ENCODE peak calls at places on chromosomes 12 and 14, in eight cellular contexts. One of them, this sample, is unnamed.

GRCh38 chr14:70802379-70802778 is 6.9 kb downstream of the MAP3K9 start:
- DNase-seq in cardiac fibroblast: no peak
- DNase-seq in foreskin keratinocyte: no peak
- DNase-seq in GM13976: no peak
- DNase-seq in GM04503: no peak
- DNase-seq in CD8-positive, alpha-beta T cell: no peak
- DNase-seq in MCF 10A: no peak
- DNase-seq in GM19239: no peak
- DNase-seq in this sample: no peak

GRCh38 chr12:700061-700460 is 36.8 kb upstream of the NINJ2 start:
- DNase-seq in foreskin keratinocyte: no peak
- DNase-seq in GM04503: no peak
- DNase-seq in MCF 10A: no peak
- DNase-seq in CD8-positive, alpha-beta T cell: no peak
- DNase-seq in GM19239: no peak
- DNase-seq in cardiac fibroblast: no peak
- DNase-seq in GM13976: no peak
- DNase-seq in this sample: no peak

GRCh38 chr14:63852271-63852816 is 460 bp upstream of the SYNE2 start:
- DNase-seq in CD8-positive, alpha-beta T cell: no peak
- DNase-seq in MCF 10A: no peak
- DNase-seq in foreskin keratinocyte: no peak
- DNase-seq in GM19239: no peak
- DNase-seq in cardiac fibroblast: peak
- DNase-seq in GM13976: no peak
- DNase-seq in GM04503: no peak
- DNase-seq in this sample: no peak

GRCh38 chr12:93443576-93443975 is 1.8 kb upstream of the UBE2N start:
- DNase-seq in GM13976: no peak
- DNase-seq in CD8-positive, alpha-beta T cell: no peak
- DNase-seq in foreskin keratinocyte: no peak
- DNase-seq in GM04503: no peak
- DNase-seq in cardiac fibroblast: no peak
- DNase-seq in MCF 10A: no peak
- DNase-seq in GM19239: no peak
- DNase-seq in this sample: no peak

GRCh38 chr12:12376636-12377448 is 20.0 kb downstream of the BORCS5 start:
- DNase-seq in GM13976: peak
- DNase-seq in GM19239: peak
- DNase-seq in GM04503: peak
- DNase-seq in CD8-positive, alpha-beta T cell: peak
- DNase-seq in foreskin keratinocyte: no peak
- DNase-seq in cardiac fibroblast: peak
- DNase-seq in MCF 10A: peak
- DNase-seq in this sample: no peak

GRCh38 chr12:24561882-24562760 is 386.8 kb downstream of the BCAT1 start:
- DNase-seq in GM13976: peak
- DNase-seq in GM19239: peak
- DNase-seq in foreskin keratinocyte: peak
- DNase-seq in MCF 10A: peak
- DNase-seq in GM04503: no peak
- DNase-seq in CD8-positive, alpha-beta T cell: no peak
- DNase-seq in cardiac fibroblast: peak
- DNase-seq in this sample: peak

GRCh38 chr12:114164354-114164753 is 198.2 kb upstream of the RBM19 start:
- DNase-seq in CD8-positive, alpha-beta T cell: no peak
- DNase-seq in GM04503: no peak
- DNase-seq in cardiac fibroblast: no peak
- DNase-seq in GM13976: no peak
- DNase-seq in foreskin keratinocyte: no peak
- DNase-seq in GM19239: no peak
- DNase-seq in MCF 10A: no peak
- DNase-seq in this sample: no peak

GRCh38 chr14:104677506-104678332 is 11.7 kb upstream of the INF2 start:
- DNase-seq in MCF 10A: peak
- DNase-seq in GM19239: peak
- DNase-seq in cardiac fibroblast: peak
- DNase-seq in CD8-positive, alpha-beta T cell: peak
- DNase-seq in GM04503: no peak
- DNase-seq in GM13976: peak
- DNase-seq in foreskin keratinocyte: no peak
- DNase-seq in this sample: no peak

GRCh38 chr12:630656-631632 is 32.3 kb downstream of the NINJ2 start:
- DNase-seq in GM04503: no peak
- DNase-seq in GM13976: peak
- DNase-seq in foreskin keratinocyte: no peak
- DNase-seq in cardiac fibroblast: no peak
- DNase-seq in GM19239: peak
- DNase-seq in CD8-positive, alpha-beta T cell: peak
- DNase-seq in MCF 10A: no peak
- DNase-seq in this sample: no peak

GRCh38 chr14:104280085-104280901 is 141.9 kb downstream of the KIF26A start:
- DNase-seq in GM13976: no peak
- DNase-seq in cardiac fibroblast: no peak
- DNase-seq in foreskin keratinocyte: no peak
- DNase-seq in MCF 10A: no peak
- DNase-seq in CD8-positive, alpha-beta T cell: no peak
- DNase-seq in GM19239: no peak
- DNase-seq in GM04503: no peak
- DNase-seq in this sample: peak

GRCh38 chr12:47391566-47391965 is 311.8 kb upstream of the AMIGO2 start:
- DNase-seq in MCF 10A: no peak
- DNase-seq in cardiac fibroblast: no peak
- DNase-seq in GM19239: no peak
- DNase-seq in CD8-positive, alpha-beta T cell: peak
- DNase-seq in GM04503: no peak
- DNase-seq in foreskin keratinocyte: no peak
- DNase-seq in GM13976: no peak
- DNase-seq in this sample: no peak

GRCh38 chr12:92560713-92561542 is 141.9 kb upstream of the PLEKHG7 start:
- DNase-seq in cardiac fibroblast: no peak
- DNase-seq in foreskin keratinocyte: no peak
- DNase-seq in MCF 10A: no peak
- DNase-seq in GM13976: no peak
- DNase-seq in GM04503: no peak
- DNase-seq in GM19239: no peak
- DNase-seq in CD8-positive, alpha-beta T cell: no peak
- DNase-seq in this sample: no peak

GRCh38 chr12:112236386-112236785 is 111.0 kb downstream of the TRAFD1 start:
- DNase-seq in GM13976: no peak
- DNase-seq in foreskin keratinocyte: no peak
- DNase-seq in CD8-positive, alpha-beta T cell: no peak
- DNase-seq in GM04503: no peak
- DNase-seq in MCF 10A: no peak
- DNase-seq in GM19239: no peak
- DNase-seq in cardiac fibroblast: no peak
- DNase-seq in this sample: no peak

GRCh38 chr12:75725505-75726120 is 214.2 kb upstream of the KRR1 start:
- DNase-seq in GM04503: no peak
- DNase-seq in MCF 10A: peak
- DNase-seq in cardiac fibroblast: peak
- DNase-seq in foreskin keratinocyte: peak
- DNase-seq in CD8-positive, alpha-beta T cell: no peak
- DNase-seq in GM19239: no peak
- DNase-seq in GM13976: no peak
- DNase-seq in this sample: no peak

GRCh38 chr12:128088926-128089325 is 178.0 kb upstream of the TMEM132C start:
- DNase-seq in MCF 10A: no peak
- DNase-seq in GM13976: no peak
- DNase-seq in foreskin keratinocyte: no peak
- DNase-seq in GM04503: no peak
- DNase-seq in CD8-positive, alpha-beta T cell: no peak
- DNase-seq in cardiac fibroblast: no peak
- DNase-seq in GM19239: no peak
- DNase-seq in this sample: peak

GRCh38 chr14:88333036-88333435 is 10.0 kb upstream of the KCNK10 start:
- DNase-seq in CD8-positive, alpha-beta T cell: no peak
- DNase-seq in MCF 10A: no peak
- DNase-seq in GM19239: no peak
- DNase-seq in cardiac fibroblast: no peak
- DNase-seq in GM04503: no peak
- DNase-seq in foreskin keratinocyte: no peak
- DNase-seq in GM13976: no peak
- DNase-seq in this sample: no peak

GRCh38 chr14:101733211-101733610 is 28.3 kb upstream of the PPP2R5C start:
- DNase-seq in GM04503: no peak
- DNase-seq in GM19239: no peak
- DNase-seq in cardiac fibroblast: peak
- DNase-seq in GM13976: no peak
- DNase-seq in CD8-positive, alpha-beta T cell: no peak
- DNase-seq in MCF 10A: peak
- DNase-seq in foreskin keratinocyte: peak
- DNase-seq in this sample: peak

GRCh38 chr12:71947645-71948105 is 9.0 kb downstream of the TPH2 start:
- DNase-seq in GM19239: no peak
- DNase-seq in MCF 10A: peak
- DNase-seq in cardiac fibroblast: peak
- DNase-seq in CD8-positive, alpha-beta T cell: no peak
- DNase-seq in GM13976: no peak
- DNase-seq in GM04503: peak
- DNase-seq in foreskin keratinocyte: peak
- DNase-seq in this sample: no peak

GRCh38 chr12:38783304-38783703 is 122.1 kb downstream of the CPNE8 start:
- DNase-seq in CD8-positive, alpha-beta T cell: no peak
- DNase-seq in MCF 10A: no peak
- DNase-seq in cardiac fibroblast: no peak
- DNase-seq in GM04503: no peak
- DNase-seq in GM19239: no peak
- DNase-seq in foreskin keratinocyte: no peak
- DNase-seq in GM13976: no peak
- DNase-seq in this sample: no peak

GRCh38 chr12:110677206-110677911 is 11.6 kb downstream of the HVCN1 start:
- DNase-seq in CD8-positive, alpha-beta T cell: peak
- DNase-seq in GM04503: no peak
- DNase-seq in GM13976: peak
- DNase-seq in foreskin keratinocyte: no peak
- DNase-seq in cardiac fibroblast: no peak
- DNase-seq in MCF 10A: no peak
- DNase-seq in GM19239: no peak
- DNase-seq in this sample: no peak

GRCh38 chr12:122371475-122372045 is 50.9 kb downstream of the CLIP1 start:
- DNase-seq in GM19239: no peak
- DNase-seq in GM13976: no peak
- DNase-seq in MCF 10A: no peak
- DNase-seq in GM04503: no peak
- DNase-seq in cardiac fibroblast: no peak
- DNase-seq in foreskin keratinocyte: no peak
- DNase-seq in CD8-positive, alpha-beta T cell: no peak
- DNase-seq in this sample: no peak

GRCh38 chr14:100786131-100786530 is 39.8 kb upstream of the MEG3 start:
- DNase-seq in GM13976: no peak
- DNase-seq in foreskin keratinocyte: no peak
- DNase-seq in GM19239: no peak
- DNase-seq in MCF 10A: no peak
- DNase-seq in cardiac fibroblast: no peak
- DNase-seq in CD8-positive, alpha-beta T cell: no peak
- DNase-seq in GM04503: no peak
- DNase-seq in this sample: no peak

GRCh38 chr12:123363385-123363742 is 1.3 kb downstream of the SBNO1 start:
- DNase-seq in cardiac fibroblast: no peak
- DNase-seq in GM13976: peak
- DNase-seq in CD8-positive, alpha-beta T cell: no peak
- DNase-seq in GM04503: no peak
- DNase-seq in foreskin keratinocyte: no peak
- DNase-seq in MCF 10A: peak
- DNase-seq in GM19239: no peak
- DNase-seq in this sample: no peak

GRCh38 chr12:80257920-80258319 is 158.6 kb downstream of the OTOGL start:
- DNase-seq in MCF 10A: no peak
- DNase-seq in CD8-positive, alpha-beta T cell: no peak
- DNase-seq in GM04503: no peak
- DNase-seq in cardiac fibroblast: no peak
- DNase-seq in foreskin keratinocyte: no peak
- DNase-seq in GM13976: no peak
- DNase-seq in GM19239: no peak
- DNase-seq in this sample: no peak

GRCh38 chr12:67426067-67426466 is 156.9 kb downstream of the CAND1 start:
- DNase-seq in GM04503: no peak
- DNase-seq in GM13976: no peak
- DNase-seq in GM19239: no peak
- DNase-seq in foreskin keratinocyte: no peak
- DNase-seq in CD8-positive, alpha-beta T cell: no peak
- DNase-seq in MCF 10A: peak
- DNase-seq in cardiac fibroblast: peak
- DNase-seq in this sample: no peak

GRCh38 chr12:99771659-99772058 is 124.1 kb downstream of the GARIN6 start:
- DNase-seq in CD8-positive, alpha-beta T cell: no peak
- DNase-seq in GM13976: no peak
- DNase-seq in MCF 10A: no peak
- DNase-seq in foreskin keratinocyte: no peak
- DNase-seq in GM04503: no peak
- DNase-seq in GM19239: no peak
- DNase-seq in cardiac fibroblast: no peak
- DNase-seq in this sample: no peak

GRCh38 chr12:59657266-59657665 is 61.4 kb downstream of the SLC16A7 start:
- DNase-seq in GM19239: no peak
- DNase-seq in GM13976: no peak
- DNase-seq in cardiac fibroblast: peak
- DNase-seq in CD8-positive, alpha-beta T cell: no peak
- DNase-seq in MCF 10A: no peak
- DNase-seq in foreskin keratinocyte: peak
- DNase-seq in GM04503: no peak
- DNase-seq in this sample: no peak

GRCh38 chr12:115975411-115975810 is 302.1 kb downstream of the MED13L start:
- DNase-seq in GM13976: no peak
- DNase-seq in MCF 10A: no peak
- DNase-seq in GM19239: no peak
- DNase-seq in GM04503: no peak
- DNase-seq in cardiac fibroblast: no peak
- DNase-seq in foreskin keratinocyte: no peak
- DNase-seq in CD8-positive, alpha-beta T cell: no peak
- DNase-seq in this sample: no peak

GRCh38 chr14:61532818-61533217 is 162.5 kb upstream of the HIF1A start:
- DNase-seq in MCF 10A: no peak
- DNase-seq in foreskin keratinocyte: no peak
- DNase-seq in GM13976: no peak
- DNase-seq in GM19239: no peak
- DNase-seq in cardiac fibroblast: no peak
- DNase-seq in CD8-positive, alpha-beta T cell: no peak
- DNase-seq in GM04503: no peak
- DNase-seq in this sample: no peak

GRCh38 chr12:89756638-89757321 is 48.1 kb upstream of the ATP2B1 start:
- DNase-seq in cardiac fibroblast: peak
- DNase-seq in GM19239: peak
- DNase-seq in MCF 10A: peak
- DNase-seq in CD8-positive, alpha-beta T cell: no peak
- DNase-seq in GM04503: peak
- DNase-seq in foreskin keratinocyte: peak
- DNase-seq in GM13976: peak
- DNase-seq in this sample: no peak

GRCh38 chr12:101670007-101670671 is 27.3 kb upstream of the CHPT1 start:
- DNase-seq in cardiac fibroblast: peak
- DNase-seq in GM13976: peak
- DNase-seq in GM04503: peak
- DNase-seq in MCF 10A: peak
- DNase-seq in foreskin keratinocyte: peak
- DNase-seq in GM19239: no peak
- DNase-seq in CD8-positive, alpha-beta T cell: peak
- DNase-seq in this sample: no peak

GRCh38 chr14:52458721-52459085 is 93.6 kb downstream of the TXNDC16 start:
- DNase-seq in MCF 10A: peak
- DNase-seq in foreskin keratinocyte: peak
- DNase-seq in GM19239: no peak
- DNase-seq in cardiac fibroblast: peak
- DNase-seq in CD8-positive, alpha-beta T cell: no peak
- DNase-seq in GM04503: no peak
- DNase-seq in GM13976: no peak
- DNase-seq in this sample: no peak

GRCh38 chr12:26629864-26630263 is 203.1 kb downstream of the ITPR2 start:
- DNase-seq in GM04503: no peak
- DNase-seq in GM13976: no peak
- DNase-seq in CD8-positive, alpha-beta T cell: no peak
- DNase-seq in foreskin keratinocyte: no peak
- DNase-seq in GM19239: no peak
- DNase-seq in MCF 10A: no peak
- DNase-seq in cardiac fibroblast: peak
- DNase-seq in this sample: no peak

GRCh38 chr12:121805800-121806555 is 2.2 kb downstream of the SETD1B start:
- DNase-seq in MCF 10A: no peak
- DNase-seq in GM19239: no peak
- DNase-seq in foreskin keratinocyte: no peak
- DNase-seq in cardiac fibroblast: no peak
- DNase-seq in CD8-positive, alpha-beta T cell: peak
- DNase-seq in GM04503: no peak
- DNase-seq in GM13976: no peak
- DNase-seq in this sample: no peak